ENCODE peak calls at places on chromosomes 4 and X, in eight cellular contexts. E, W, F, X, L, H, K and A are unnamed samples.

GRCh38 chr4:2256156-2256731 is 5.7 kb downstream of the MXD4 start:
- DNase-seq in F (no peak), K (no peak), H (no peak), L (no peak), X (no peak), W (no peak), E (peak; percentile 10), A (peak; percentile 55)

GRCh38 chr4:183571350-183572076 is 66.7 kb downstream of the ING2 start:
- DNase-seq in K (peak; percentile 19), E (no peak), W (peak; percentile 20), L (no peak), X (peak; percentile 74), H (peak; percentile 21), F (peak; percentile 55), A (peak; percentile 87)

GRCh38 chrX:136650811-136651210 is 2.9 kb downstream of the CD40LG start:
- DNase-seq in X (no peak), E (no peak), H (no peak), F (no peak), W (no peak), L (no peak), K (no peak), A (no peak)

GRCh38 chr4:39043697-39044363 is 11.6 kb upstream of the TMEM156 start:
- DNase-seq in X (peak; percentile 45), W (no peak), H (peak; percentile 44), L (no peak), K (no peak), F (no peak), E (no peak), A (no peak)

GRCh38 chr4:124564121-124564520 is 148.4 kb downstream of the ANKRD50 start:
- DNase-seq in E (no peak), K (no peak), F (no peak), L (no peak), X (no peak), W (no peak), H (no peak), A (no peak)

GRCh38 chr4:158599150-158599549 is 72.5 kb downstream of the C4orf46 start:
- DNase-seq in F (no peak), X (no peak), L (no peak), H (no peak), K (no peak), W (no peak), E (no peak), A (no peak)

GRCh38 chrX:2627272-2627867 is 63.7 kb upstream of the CD99 start:
- DNase-seq in E (peak; percentile 18), F (peak; percentile 87), X (peak; percentile 52), W (peak; percentile 13), H (no peak), L (no peak), K (peak; percentile 48), A (no peak)

GRCh38 chr4:26179316-26179760 is 141.5 kb upstream of the RBPJ start:
- DNase-seq in F (no peak), E (no peak), W (no peak), H (no peak), X (no peak), K (no peak), L (no peak), A (no peak)

GRCh38 chr4:155415662-155416061 is 38.9 kb upstream of the MAP9 start:
- DNase-seq in E (no peak), K (no peak), X (no peak), H (no peak), W (no peak), L (no peak), F (no peak), A (no peak)

GRCh38 chr4:87150498-87151261 is 69.7 kb downstream of the KLHL8 start:
- DNase-seq in X (peak; percentile 74), E (peak; percentile 38), L (peak; percentile 24), K (peak; percentile 13), F (peak; percentile 79), W (peak; percentile 54), H (peak; percentile 73), A (no peak)

GRCh38 chr4:41174444-41174843 is 39.9 kb downstream of the APBB2 start:
- DNase-seq in K (no peak), W (no peak), L (no peak), F (no peak), E (no peak), X (peak; percentile 78), H (no peak), A (no peak)

GRCh38 chr4:60216752-60217151 is 983.4 kb upstream of the ADGRL3 start:
- DNase-seq in E (no peak), W (peak; percentile 64), H (no peak), X (peak; percentile 89), K (no peak), F (no peak), L (no peak), A (no peak)

GRCh38 chr4:17623451-17624001 is 9.1 kb downstream of the MED28 start:
- DNase-seq in L (no peak), F (no peak), H (peak; percentile 47), E (no peak), W (no peak), K (no peak), X (no peak), A (no peak)

GRCh38 chrX:262391-262909 is 18.7 kb upstream of the PLCXD1 start:
- DNase-seq in L (no peak), F (peak; percentile 49), K (peak; percentile 61), W (no peak), H (no peak), X (no peak), E (no peak), A (peak; percentile 48)

GRCh38 chrX:259692-260355 is 21.4 kb upstream of the PLCXD1 start:
- DNase-seq in H (no peak), K (peak; percentile 36), L (no peak), W (no peak), X (no peak), E (no peak), F (peak; percentile 94), A (peak; percentile 30)

GRCh38 chrX:258291-259040 is 22.7 kb upstream of the PLCXD1 start:
- DNase-seq in F (peak; percentile 32), K (no peak), X (no peak), L (no peak), E (no peak), H (no peak), W (no peak), A (peak; percentile 28)

GRCh38 chrX:261858-262390 is 19.3 kb upstream of the PLCXD1 start:
- DNase-seq in W (no peak), X (no peak), E (no peak), F (peak; percentile 58), K (peak; percentile 27), H (no peak), L (no peak), A (no peak)

GRCh38 chrX:261167-261857 is 19.9 kb upstream of the PLCXD1 start:
- DNase-seq in H (no peak), L (no peak), X (peak; percentile 83), K (peak; percentile 24), F (peak; percentile 83), W (no peak), E (no peak), A (peak; percentile 46)
- TF ChIP-seq CTCF in H (no peak), L (no peak), X (no peak), K (no peak), F (peak; percentile 25), W (no peak), E (no peak), A (no peak)

DNA sequence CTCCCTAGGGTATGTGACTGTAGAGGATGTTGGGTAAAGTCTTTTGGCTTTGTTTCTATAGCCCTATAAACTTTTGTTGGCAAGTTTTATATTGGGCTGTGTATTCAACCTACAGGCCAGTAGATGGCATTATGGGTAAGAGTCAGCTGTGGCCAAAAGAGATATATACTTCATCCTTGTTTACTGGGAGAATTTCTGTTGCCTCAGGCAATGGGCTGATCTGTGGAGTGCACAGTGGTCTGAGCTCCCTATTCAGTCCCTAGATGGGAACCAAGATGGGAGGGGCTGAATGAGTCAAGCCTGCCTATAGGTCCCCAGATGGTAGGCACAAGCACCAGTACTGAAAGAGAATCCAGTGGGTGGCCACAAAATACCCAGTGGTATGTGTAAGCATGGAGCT is 580.6 kb downstream of the EPHA5 start:
- DNase-seq in L (no peak), E (no peak), H (no peak), X (peak; percentile 32), F (no peak), K (no peak), W (no peak), A (no peak)
- TF ChIP-seq CTCF in L (no peak), E (peak; percentile 38), H (no peak), X (peak; percentile 39), F (peak; percentile 61), K (no peak), W (no peak), A (no peak)

DNA sequence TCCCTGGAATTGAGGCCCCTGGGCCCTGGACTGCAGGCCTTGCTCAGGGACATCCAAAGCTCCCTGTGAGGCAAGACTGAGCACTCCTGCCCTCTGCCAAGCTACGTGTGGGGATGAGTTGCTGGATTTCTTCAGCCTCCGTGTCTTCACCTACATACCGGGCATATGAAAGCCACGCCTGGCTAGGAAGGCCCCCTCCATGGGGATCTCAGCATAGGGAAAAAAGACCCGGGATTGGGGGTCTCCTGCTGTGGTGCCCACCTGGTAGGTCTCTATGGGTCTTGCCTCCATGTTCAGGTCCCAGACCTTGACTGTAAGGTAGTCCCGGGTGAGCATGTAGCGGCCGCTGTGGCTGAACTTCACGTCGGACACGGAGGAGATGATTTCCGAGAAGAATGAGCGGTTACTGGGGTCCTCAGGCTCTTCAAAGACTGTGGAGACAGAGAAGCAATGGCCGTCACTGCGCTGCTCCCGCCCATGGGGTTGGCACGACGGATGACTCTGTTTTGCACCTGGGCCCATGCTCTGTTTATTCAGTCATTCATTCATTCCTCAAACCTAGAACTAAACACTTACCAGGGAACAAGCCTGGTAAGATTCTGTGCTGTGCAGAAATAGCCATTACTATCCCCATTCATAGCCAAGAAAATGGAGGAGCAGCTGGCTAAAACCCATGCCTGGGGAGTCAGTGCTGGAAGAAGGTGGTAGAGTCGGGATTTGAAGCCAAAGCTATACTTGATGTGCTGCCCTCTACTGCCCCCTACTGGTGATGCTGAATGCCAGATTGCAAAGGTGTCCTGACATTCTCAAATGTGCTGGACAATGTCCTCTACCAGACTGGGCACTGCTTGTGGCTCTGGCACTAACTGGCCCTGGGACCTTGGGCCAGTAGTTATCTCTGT is 63.9 kb downstream of the WFS1 start:
- DNase-seq in F (peak; percentile 75), K (no peak), W (no peak), L (no peak), E (no peak), H (no peak), X (no peak), A (no peak)
- TF ChIP-seq CTCF in F (peak; percentile 77), K (peak; percentile 29), W (peak; percentile 33), L (no peak), E (peak; percentile 57), H (peak; percentile 82), X (peak; percentile 51), A (peak; percentile 38)

GRCh38 chr4:88244056-88244455 is 40.3 kb downstream of the PPM1K start:
- DNase-seq in W (no peak), K (no peak), X (no peak), E (no peak), F (no peak), H (no peak), L (no peak), A (no peak)

GRCh38 chr4:88244821-88245579 is 39.4 kb downstream of the PPM1K start:
- DNase-seq in F (no peak), X (no peak), K (no peak), H (no peak), E (no peak), W (no peak), L (peak; percentile 30), A (no peak)

GRCh38 chr4:88246600-88246999 is 37.8 kb downstream of the PPM1K start:
- DNase-seq in F (no peak), K (no peak), X (no peak), W (no peak), H (no peak), L (no peak), E (no peak), A (no peak)

GRCh38 chr4:88240297-88240714 is 44.1 kb downstream of the PPM1K start:
- DNase-seq in H (no peak), F (no peak), E (no peak), K (no peak), L (no peak), X (peak; percentile 4), W (no peak), A (peak; percentile 68)

GRCh38 chr4:88242144-88242543 is 42.2 kb downstream of the PPM1K start:
- DNase-seq in K (no peak), H (no peak), W (no peak), E (no peak), F (no peak), X (peak; percentile 7), L (no peak), A (no peak)
- TF ChIP-seq CTCF in K (no peak), H (no peak), W (no peak), E (no peak), F (no peak), X (no peak), L (no peak), A (no peak)